ENCODE peak calls at places on chromosome 15, in seven cellular contexts. I is left lung; K is AG04450; V is H9; G is fibroblast of lung; P is fibroblast of mammary gland; M is CD8-positive, alpha-beta T cell. A is an unnamed sample.

GRCh38 chr15:97078556-97078955 is 748.1 kb downstream of the NR2F2 start:
- DNase-seq in V (no peak), P (no peak), G (no peak), K (no peak), I (no peak), M (no peak), A (no peak)

GRCh38 chr15:63076136-63077005 is 33.8 kb downstream of the TPM1 start:
- DNase-seq in G (peak), K (no peak), M (no peak), V (peak), P (no peak), I (no peak), A (no peak)

GRCh38 chr15:40906947-40907802 is 12.9 kb downstream of the VPS18 start:
- DNase-seq in P (peak), M (peak), K (no peak), V (peak), G (peak), I (peak), A (no peak)

GRCh38 chr15:85828869-85829268 is 34.1 kb upstream of the KLHL25 start:
- DNase-seq in I (no peak), G (no peak), V (no peak), K (no peak), P (no peak), M (no peak), A (no peak)

GRCh38 chr15:59376735-59377134 is 4.1 kb upstream of the MYO1E start:
- DNase-seq in I (no peak), P (no peak), V (no peak), K (no peak), G (no peak), M (no peak), A (no peak)

GRCh38 chr15:57667171-57667924 is 39.2 kb upstream of the POLR2M start:
- DNase-seq in G (peak), V (no peak), K (peak), M (no peak), I (no peak), P (peak), A (peak)

GRCh38 chr15:40290540-40291087 is 7.8 kb upstream of the ANKRD63 start:
- DNase-seq in G (no peak), P (no peak), M (no peak), V (no peak), K (no peak), I (peak), A (no peak)

GRCh38 chr15:53351373-53351772 is 408.1 kb downstream of the WDR72 start:
- DNase-seq in V (no peak), G (no peak), K (no peak), P (no peak), I (no peak), M (no peak), A (no peak)

GRCh38 chr15:73751896-73752816 is 995 bp downstream of the INSYN1 start:
- DNase-seq in I (no peak), G (peak), M (no peak), P (no peak), V (no peak), K (no peak), A (no peak)

GRCh38 chr15:80695911-80696651 is 971 bp downstream of the ABHD17C start:
- DNase-seq in V (no peak), G (peak), I (no peak), K (no peak), P (peak), M (peak), A (peak)

GRCh38 chr15:88401972-88402656 is 65.1 kb downstream of the MRPL46 start:
- DNase-seq in P (no peak), K (no peak), M (peak), I (no peak), V (no peak), G (no peak), A (peak)

GRCh38 chr15:49115062-49115461 is 40.3 kb downstream of the COPS2 start:
- DNase-seq in I (no peak), V (no peak), P (no peak), K (no peak), G (no peak), M (no peak), A (no peak)

GRCh38 chr15:73437541-73438109 is 5.3 kb upstream of the REC114 start:
- DNase-seq in G (no peak), M (no peak), V (no peak), K (no peak), P (no peak), I (no peak), A (no peak)

GRCh38 chr15:28984421-28985375 is 98.9 kb downstream of the APBA2 start:
- DNase-seq in I (peak), P (peak), K (peak), M (peak), G (peak), V (no peak), A (no peak)

GRCh38 chr15:68695061-68695595 is 116.3 kb downstream of the CORO2B start:
- DNase-seq in G (no peak), K (no peak), P (no peak), I (no peak), M (no peak), V (no peak), A (no peak)

GRCh38 chr15:77002436-77002835 is 7.5 kb downstream of the PSTPIP1 start:
- DNase-seq in P (no peak), K (no peak), M (no peak), V (no peak), I (no peak), G (peak), A (no peak)

GRCh38 chr15:54556231-54556630 is 578.0 kb downstream of the UNC13C start:
- DNase-seq in P (no peak), V (no peak), G (no peak), K (no peak), M (no peak), I (no peak), A (no peak)

DNA sequence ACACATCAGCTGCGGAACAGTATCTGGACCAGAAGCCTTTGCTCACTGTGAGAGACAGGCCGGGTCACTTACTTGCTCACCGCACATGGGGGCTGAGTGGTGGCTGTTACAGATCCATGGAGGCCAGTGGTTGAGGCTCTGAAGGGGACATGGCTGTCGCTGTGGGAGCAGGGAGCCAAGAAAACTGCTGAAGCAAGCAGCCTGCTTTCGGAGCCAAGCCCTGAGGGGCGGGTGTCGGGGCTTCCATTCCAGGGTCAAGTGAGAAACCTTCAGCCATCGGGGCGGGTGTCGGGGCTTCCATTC is 42.3 kb upstream of the ADAMTS17 start:
- DNase-seq in I (no peak), M (no peak), P (no peak), K (no peak), V (no peak), G (no peak), A (no peak)
- TF ChIP-seq CTCF in I (no peak), M (no peak), P (no peak), K (no peak), V (no peak), G (no peak), A (no peak)

GRCh38 chr15:60674704-60675405 is 195.9 kb upstream of the ICE2 start:
- DNase-seq in I (no peak), G (no peak), V (no peak), K (no peak), M (no peak), P (peak), A (no peak)
- TF ChIP-seq CTCF in I (no peak), G (no peak), V (no peak), K (no peak), M (no peak), P (no peak), A (no peak)

GRCh38 chr15:67690936-67691335 is 134.4 kb upstream of the SKOR1 start:
- DNase-seq in P (peak), G (peak), V (no peak), I (no peak), K (peak), M (no peak), A (no peak)
- TF ChIP-seq CTCF in P (no peak), G (no peak), V (no peak), I (no peak), K (no peak), M (no peak), A (no peak)

DNA sequence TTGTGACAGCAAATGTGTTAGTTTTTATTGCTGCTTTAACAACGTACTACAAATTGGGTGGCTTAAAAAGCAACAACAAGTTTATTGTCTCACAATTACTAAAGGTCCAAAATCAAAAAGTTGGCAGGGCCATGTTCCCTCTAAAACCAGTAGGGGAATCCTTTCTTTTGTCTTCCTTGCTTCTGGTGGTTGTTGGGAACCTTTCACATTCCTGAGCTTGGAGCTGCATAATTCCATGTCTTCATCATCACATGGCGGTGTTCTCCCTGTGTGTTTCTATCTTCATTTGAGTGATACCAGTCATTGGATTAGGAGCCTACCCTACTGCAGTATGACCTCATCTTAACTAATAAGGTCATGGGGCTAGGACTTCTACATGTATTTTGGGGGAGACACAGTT is 7.4 kb downstream of the SPRED1 start:
- DNase-seq in V (no peak), I (no peak), K (no peak), M (no peak), G (peak), P (peak), A (no peak)
- TF ChIP-seq CTCF in V (peak), I (no peak), K (peak), M (no peak), G (no peak), P (no peak), A (no peak)

GRCh38 chr15:45705510-45706473 is 71.0 kb downstream of the SQOR start:
- DNase-seq in M (peak), K (peak), I (no peak), P (peak), G (peak), V (peak), A (peak)
- TF ChIP-seq CTCF in M (peak), K (peak), I (peak), P (peak), G (peak), V (peak), A (peak)

GRCh38 chr15:50418041-50418583 is 6.1 kb upstream of the USP8 start:
- DNase-seq in M (no peak), K (no peak), V (no peak), I (no peak), G (no peak), P (peak), A (no peak)

GRCh38 chr15:50411870-50412269 is 12.3 kb upstream of the USP8 start:
- DNase-seq in P (no peak), V (no peak), M (no peak), K (no peak), I (no peak), G (no peak), A (no peak)

GRCh38 chr15:50416920-50417319 is 7.3 kb upstream of the USP8 start:
- DNase-seq in V (no peak), G (no peak), K (no peak), P (no peak), M (no peak), I (no peak), A (no peak)

GRCh38 chr15:50414624-50415023 is 9.6 kb upstream of the USP8 start:
- DNase-seq in M (no peak), G (no peak), P (no peak), K (no peak), V (no peak), I (no peak), A (no peak)

DNA sequence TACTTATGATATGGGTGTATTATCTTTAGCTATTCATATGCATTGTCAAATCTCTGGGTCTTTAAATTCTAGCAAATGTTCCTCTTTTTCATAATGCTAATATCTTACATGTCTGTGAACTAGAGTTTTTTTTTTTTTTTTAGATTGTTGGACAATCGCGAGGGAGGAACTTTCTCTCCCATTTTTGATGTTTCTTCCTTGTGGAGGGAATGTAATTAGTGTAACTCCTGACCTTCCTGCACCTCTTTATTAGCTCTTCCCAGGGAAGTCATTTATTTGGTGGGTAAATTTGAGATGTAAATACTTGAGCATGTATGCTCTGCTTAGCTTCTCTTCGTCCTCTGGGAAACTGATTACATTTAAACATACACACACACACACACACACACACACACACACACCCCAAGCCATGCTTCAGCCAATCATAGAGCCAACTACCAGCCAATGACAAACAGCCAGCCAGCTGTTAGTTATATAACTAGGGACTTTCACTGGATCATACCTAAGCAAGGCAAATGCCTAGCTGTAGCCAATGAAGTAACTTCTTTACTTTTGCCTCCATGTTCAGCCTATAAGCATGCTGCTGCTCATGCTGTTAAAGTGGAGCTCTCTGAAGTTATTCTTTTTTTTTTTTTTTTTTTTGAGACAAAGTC is 8.3 kb upstream of the USP8 start:
- DNase-seq in V (peak), K (peak), I (no peak), M (no peak), P (peak), G (no peak), A (no peak)
- TF ChIP-seq CTCF in V (no peak), K (no peak), I (no peak), M (no peak), P (no peak), G (no peak), A (no peak)

DNA sequence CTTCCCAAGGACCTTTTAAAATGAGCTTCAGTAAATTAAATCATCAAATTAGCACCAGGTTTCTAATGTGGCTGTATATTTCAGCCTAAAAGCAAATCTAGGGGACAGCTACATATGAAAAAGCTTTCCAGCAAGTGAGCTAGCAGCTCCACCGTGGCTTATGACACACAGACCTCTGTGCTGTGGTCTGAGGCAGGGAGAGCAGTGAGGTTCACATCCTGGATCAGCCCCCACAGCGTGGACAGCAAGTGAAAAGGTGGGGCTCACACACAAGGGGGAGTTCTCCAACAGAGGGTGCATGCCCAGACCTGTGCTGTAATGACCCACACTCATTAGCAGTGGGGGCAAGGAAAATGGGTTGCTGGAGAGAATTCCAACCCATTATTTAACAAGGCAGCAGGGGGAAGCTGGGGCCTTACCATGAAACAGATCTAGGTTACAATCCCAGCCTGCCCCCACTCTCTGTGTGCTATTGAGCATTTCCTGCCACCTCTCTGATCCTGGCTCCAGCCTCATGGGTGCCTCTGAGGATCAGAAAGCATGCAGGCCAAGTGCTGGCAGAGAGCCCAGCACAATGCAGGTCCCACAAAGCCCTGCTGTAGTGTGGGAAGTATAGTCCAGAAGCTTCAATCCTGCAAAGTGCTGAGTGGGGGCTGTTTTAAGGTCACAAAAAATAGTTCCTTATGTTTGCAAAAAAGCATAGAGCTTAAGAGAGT is 48.2 kb downstream of the RASGRF1 start:
- DNase-seq in K (no peak), V (no peak), P (no peak), I (no peak), G (no peak), M (no peak), A (no peak)
- TF ChIP-seq CTCF in K (no peak), V (no peak), P (no peak), I (no peak), G (no peak), M (no peak), A (no peak)

GRCh38 chr15:47371939-47372338 is 345.4 kb upstream of the SEMA6D start:
- DNase-seq in M (no peak), K (no peak), G (no peak), P (no peak), V (no peak), I (no peak), A (no peak)

GRCh38 chr15:47376190-47376589 is 341.1 kb upstream of the SEMA6D start:
- DNase-seq in M (no peak), I (no peak), V (no peak), K (no peak), G (no peak), P (no peak), A (no peak)

GRCh38 chr15:47377465-47377864 is 339.8 kb upstream of the SEMA6D start:
- DNase-seq in K (no peak), P (no peak), G (no peak), I (no peak), M (no peak), V (no peak), A (no peak)

GRCh38 chr15:47378527-47378926 is 338.8 kb upstream of the SEMA6D start:
- DNase-seq in V (no peak), G (no peak), K (no peak), M (no peak), P (no peak), I (no peak), A (no peak)

DNA sequence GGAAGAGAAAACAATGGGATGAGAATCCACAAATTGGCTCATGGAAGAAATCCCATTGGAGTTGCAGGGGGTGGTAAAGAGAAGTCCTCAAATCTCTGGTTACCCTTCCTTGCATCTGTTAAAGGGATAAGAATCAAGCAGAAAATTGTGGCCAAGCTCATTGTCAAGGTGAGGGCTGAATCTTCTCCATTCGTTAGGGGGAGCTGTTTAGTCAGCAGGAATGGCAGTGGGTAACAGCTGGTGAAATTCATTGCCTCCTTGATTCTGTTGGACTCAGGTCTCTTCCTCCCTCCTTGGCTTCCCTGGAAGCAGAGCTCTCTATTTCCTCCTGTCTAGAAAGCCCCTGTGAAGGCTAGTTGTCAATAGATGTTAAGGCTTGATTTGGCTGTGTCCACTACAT is 343.1 kb upstream of the SEMA6D start:
- DNase-seq in P (peak), I (no peak), M (no peak), V (peak), G (no peak), K (no peak), A (no peak)
- TF ChIP-seq CTCF in P (peak), I (no peak), M (no peak), V (peak), G (peak), K (peak), A (no peak)

A was measured in mesothelial cell of epicardium.